ENCODE peak calls at places on chromosomes 11 and 22, in eight cellular contexts. R is foreskin fibroblast, C is NCI-H2227 treated with DMSO at 0.1 percent for 48 hours, T is SJSA1, D is spleen, X is H9, K is fibroblast of lung, F is PC-9. Q is an unnamed sample.

GRCh38 chr11:26230021-26230420 is 101.9 kb upstream of the ANO3 start:
- DNase-seq in R (no peak), C (no peak), T (no peak), D (no peak), X (no peak), K (peak), F (no peak), Q (no peak)

GRCh38 chr11:59185412-59185811 is 13.5 kb downstream of the DTX4 start:
- DNase-seq in R (no peak), C (no peak), T (no peak), D (no peak), X (no peak), K (peak), F (no peak), Q (no peak)

GRCh38 chr22:32888976-32889375 is 87.5 kb downstream of the TIMP3 start:
- DNase-seq in R (no peak), C (no peak), T (no peak), D (no peak), X (no peak), K (no peak), F (no peak), Q (no peak)

GRCh38 chr22:23402275-23403151 is 177.6 kb downstream of the IGLL1 start:
- DNase-seq in R (peak), C (peak), T (no peak), D (peak), X (peak), K (peak), F (peak), Q (no peak)

GRCh38 chr11:92149996-92150395 is 74.6 kb upstream of the FAT3 start:
- DNase-seq in R (no peak), C (no peak), T (no peak), D (no peak), X (no peak), K (peak), F (no peak), Q (no peak)

GRCh38 chr22:27299181-27300085 is 502.1 kb downstream of the MN1 start:
- DNase-seq in R (no peak), C (no peak), T (no peak), D (no peak), X (no peak), K (no peak), F (no peak), Q (no peak)

GRCh38 chr11:74941492-74941891 is 7.4 kb downstream of the XRRA1 start:
- DNase-seq in R (no peak), C (no peak), T (no peak), D (no peak), X (no peak), K (no peak), F (no peak), Q (no peak)

GRCh38 chr22:39456262-39457046 is at the start of gene MGAT3:
- DNase-seq in R (no peak), C (no peak), T (no peak), D (peak), X (no peak), K (no peak), F (no peak), Q (no peak)

GRCh38 chr11:65613091-65613928 is 711 bp downstream of the MAP3K11 start:
- DNase-seq in R (no peak), C (no peak), T (no peak), D (peak), X (no peak), K (no peak), F (no peak), Q (no peak)

GRCh38 chr11:125166347-125166841 is 1.8 kb downstream of the PKNOX2 start:
- DNase-seq in R (no peak), C (no peak), T (no peak), D (no peak), X (peak), K (peak), F (no peak), Q (no peak)

GRCh38 chr22:24247011-24247507 is 2.2 kb upstream of the GGT5 start:
- DNase-seq in R (no peak), C (no peak), T (no peak), D (peak), X (no peak), K (peak), F (no peak), Q (no peak)

GRCh38 chr22:24591286-24591830 is 1.5 kb downstream of the LRRC75B start:
- DNase-seq in R (no peak), C (no peak), T (no peak), D (no peak), X (no peak), K (no peak), F (no peak), Q (no peak)

GRCh38 chr22:41237707-41238569 is 2.8 kb downstream of the CHADL start:
- DNase-seq in R (peak), C (no peak), T (no peak), D (peak), X (peak), K (peak), F (peak), Q (no peak)

GRCh38 chr11:100865443-100865842 is 178.4 kb downstream of the ARHGAP42 start:
- DNase-seq in R (no peak), C (no peak), T (no peak), D (no peak), X (no peak), K (no peak), F (no peak), Q (peak)